ENCODE peak calls at places on chromosomes 12 and 14, in seven cellular contexts. J is activated naive CD8-positive, alpha-beta T cell treated with anti-CD3 and anti-CD28 coated beads, Interleukin-2, amount 50 U/mL, for 24 hours; Y is germinal center; E is T-helper 1 cell; I is foreskin fibroblast; Q is fibroblast of lung; W is activated CD4-positive, alpha-beta T cell treated with anti-CD3 and anti-CD28 coated beads for 48 hours. P is an unnamed sample.

GRCh38 chr14:75013290-75013689 is 10.6 kb downstream of the EIF2B2 start:
- DNase-seq in I (no peak), E (no peak), Y (no peak), Q (no peak), W (no peak), J (no peak), P (no peak)

GRCh38 chr12:70609739-70610491 is 27.3 kb downstream of the PTPRB start:
- DNase-seq in E (no peak), I (peak), J (no peak), Q (peak), Y (peak), W (peak), P (no peak)

GRCh38 chr12:80262372-80263170 is 163.2 kb downstream of the OTOGL start:
- DNase-seq in I (peak), Q (no peak), Y (no peak), W (no peak), J (no peak), E (no peak), P (no peak)

GRCh38 chr14:60064491-60065072 is 27.1 kb upstream of the PCNX4 start:
- DNase-seq in W (no peak), Q (peak), E (no peak), Y (peak), I (peak), J (no peak), P (no peak)

GRCh38 chr12:111635524-111635923 is 36.4 kb upstream of the ATXN2 start:
- DNase-seq in I (peak), J (no peak), W (peak), Q (peak), E (no peak), Y (no peak), P (no peak)

GRCh38 chr14:51938137-51938536 is 51.2 kb upstream of the RTRAF start:
- DNase-seq in W (no peak), Q (no peak), Y (no peak), E (no peak), J (no peak), I (peak), P (no peak)

GRCh38 chr14:45785240-45785639 is 532.2 kb upstream of the MIS18BP1 start:
- DNase-seq in I (no peak), J (no peak), Y (no peak), E (no peak), Q (no peak), W (no peak), P (no peak)

GRCh38 chr12:46401703-46402102 is 29.1 kb upstream of the SLC38A2 start:
- DNase-seq in J (no peak), E (no peak), Y (no peak), W (no peak), I (peak), Q (peak), P (no peak)

GRCh38 chr14:58238252-58239247 is 6.1 kb upstream of the PSMA3 start:
- DNase-seq in Q (peak), W (peak), E (no peak), J (peak), Y (peak), I (peak), P (no peak)

GRCh38 chr14:49939884-49940510 is 47.1 kb downstream of the ARF6 start:
- DNase-seq in I (no peak), W (no peak), Q (no peak), J (no peak), E (no peak), Y (no peak), P (no peak)

GRCh38 chr14:93137864-93138263 is 22.1 kb upstream of the ITPK1 start:
- DNase-seq in I (no peak), W (no peak), J (no peak), Y (no peak), E (no peak), Q (peak), P (no peak)

GRCh38 chr12:64451687-64452558 is at the start of gene TBK1:
- DNase-seq in Y (peak), I (peak), Q (peak), J (peak), W (peak), E (peak), P (peak)

GRCh38 chr12:69685810-69686209 is 13.3 kb downstream of the BEST3 start:
- DNase-seq in W (peak), Q (peak), I (peak), E (no peak), J (no peak), Y (no peak), P (no peak)

GRCh38 chr12:127401536-127401935 is 865.4 kb upstream of the TMEM132C start:
- DNase-seq in J (no peak), W (no peak), Q (no peak), I (no peak), Y (no peak), E (no peak), P (no peak)

GRCh38 chr14:70052990-70053389 is 135.8 kb downstream of the SLC8A3 start:
- DNase-seq in J (peak), E (no peak), W (peak), Y (no peak), Q (peak), I (peak), P (no peak)

GRCh38 chr12:31715283-31715825 is 13.5 kb downstream of the AMN1 start:
- DNase-seq in Q (peak), I (no peak), J (no peak), Y (peak), W (no peak), E (no peak), P (no peak)

GRCh38 chr12:30286345-30286926 is 409.2 kb downstream of the IPO8 start:
- DNase-seq in E (no peak), I (peak), Q (peak), Y (no peak), W (no peak), J (no peak), P (no peak)

GRCh38 chr14:53167602-53168328 is 14.6 kb upstream of the DDHD1 start:
- DNase-seq in J (no peak), E (no peak), Y (no peak), Q (peak), W (no peak), I (peak), P (no peak)

GRCh38 chr12:113116875-113117274 is 18.7 kb downstream of the RASAL1 start:
- DNase-seq in Q (no peak), J (no peak), W (no peak), Y (no peak), I (no peak), E (no peak), P (no peak)

GRCh38 chr14:101825797-101826196 is 64.3 kb downstream of the PPP2R5C start:
- DNase-seq in J (no peak), W (no peak), I (no peak), E (no peak), Y (no peak), Q (no peak), P (no peak)

GRCh38 chr14:89576132-89576923 is 159.3 kb upstream of the FOXN3 start:
- DNase-seq in E (no peak), J (no peak), Y (no peak), W (no peak), Q (peak), I (no peak), P (no peak)

GRCh38 chr12:31860401-31860800 is 98.8 kb upstream of the RESF1 start:
- DNase-seq in I (no peak), Q (no peak), J (no peak), E (no peak), W (no peak), Y (no peak), P (no peak)

GRCh38 chr12:111758120-111758561 is 8.6 kb upstream of the ALDH2 start:
- DNase-seq in I (no peak), W (no peak), Y (no peak), J (no peak), Q (no peak), E (no peak), P (no peak)

GRCh38 chr12:93938317-93938716 is 210.1 kb upstream of the PLXNC1 start:
- DNase-seq in E (no peak), Y (no peak), W (no peak), Q (no peak), I (no peak), J (no peak), P (no peak)

GRCh38 chr14:25349269-25349668 is 299.3 kb upstream of the STXBP6 start:
- DNase-seq in Q (no peak), W (peak), Y (no peak), E (no peak), J (no peak), I (no peak), P (no peak)

GRCh38 chr12:58171914-58172313 is 230.5 kb downstream of the ATP23 start:
- DNase-seq in Q (peak), J (no peak), I (peak), E (no peak), W (no peak), Y (no peak), P (no peak)

GRCh38 chr14:64726585-64726890 is 22.3 kb downstream of the PLEKHG3 start:
- DNase-seq in Y (no peak), J (peak), Q (no peak), E (peak), I (no peak), W (peak), P (no peak)

P was measured in thoracic aorta.